ENCODE peak calls at places on chromosomes 4 and X, in eight cellular contexts. W is ACHN; S is smooth muscle cell of the brain vasculature; O is right lobe of liver; Z is activated CD4-positive, alpha-beta T cell treated with anti-CD3 and anti-CD28 coated beads, Interleukin-2, amount 50 U/mL, for 48 hours; N is stimulated activated CD4-positive, alpha-beta T cell treated with anti-CD3 and anti-CD28 coated beads, TNF-alpha, amount 100 ng/mL, for 4 hours; V is Caki2; M is Ammon's horn. U is an unnamed sample.

GRCh38 chr4:13240066-13240465 is 244.1 kb downstream of the RAB28 start:
- DNase-seq in V (peak), S (no peak), O (no peak), M (peak), W (no peak), N (no peak), Z (no peak), U (no peak)

GRCh38 chr4:123838426-123838825 is 441.8 kb downstream of the SPRY1 start:
- DNase-seq in W (no peak), S (no peak), M (no peak), Z (no peak), O (no peak), N (no peak), V (no peak), U (no peak)

GRCh38 chr4:41318839-41319530 is 62.3 kb downstream of the UCHL1 start:
- DNase-seq in M (no peak), O (no peak), N (no peak), V (peak), S (no peak), Z (no peak), W (no peak), U (no peak)

GRCh38 chrX:101550825-101551767 is 749 bp downstream of the ARMCX1 start:
- DNase-seq in N (no peak), Z (peak), S (no peak), O (no peak), M (peak), V (peak), W (peak), U (no peak)

GRCh38 chrX:11970935-11971334 is 167.3 kb upstream of the FRMPD4 start:
- DNase-seq in V (no peak), O (no peak), S (no peak), Z (no peak), N (no peak), W (no peak), M (no peak), U (no peak)

GRCh38 chr4:74755486-74755885 is 38.8 kb downstream of the BTC start:
- DNase-seq in W (no peak), S (no peak), M (no peak), O (no peak), Z (no peak), N (no peak), V (no peak), U (no peak)

GRCh38 chr4:23365086-23365485 is 524.8 kb downstream of the PPARGC1A start:
- DNase-seq in S (no peak), O (no peak), V (no peak), Z (no peak), M (no peak), W (no peak), N (no peak), U (no peak)

GRCh38 chr4:101911616-101912015 is 121.1 kb downstream of the BANK1 start:
- DNase-seq in Z (no peak), V (no peak), O (no peak), M (peak), S (no peak), W (no peak), N (no peak), U (no peak)

GRCh38 chrX:134144231-134144630 is 92.8 kb upstream of the CCDC160 start:
- DNase-seq in O (no peak), M (no peak), Z (no peak), N (no peak), S (no peak), W (peak), V (peak), U (no peak)

GRCh38 chr4:17781072-17781830 is at the start of gene FAM184B:
- DNase-seq in W (peak), Z (peak), V (no peak), S (no peak), O (peak), N (no peak), M (peak), U (peak)

U was measured in activated CD8-positive, alpha-beta memory T cell treated with anti-CD3 and anti-CD28 coated beads for 24 hours.